ENCODE peak calls at places on chromosome 17, in six cellular contexts. J is progenitor cell of endocrine pancreas; C is effector CD4-positive, alpha-beta T cell; A is cardiac fibroblast; L is astrocyte; E is NCI-H774. R is an unnamed sample.

GRCh38 chr17:50903604-50904521 is 37.7 kb upstream of the TOB1 start:
- DNase-seq in J (no peak), C (peak; percentile 35), A (no peak), L (peak; percentile 54), E (no peak), R (peak; percentile 62)

GRCh38 chr17:14886200-14886739 is 378.9 kb downstream of the PMP22 start:
- DNase-seq in J (no peak), C (no peak), A (peak; percentile 8), L (no peak), E (no peak), R (peak; percentile 14)

GRCh38 chr17:64781394-64781793 is 119.3 kb upstream of the SMURF2 start:
- DNase-seq in J (no peak), C (peak; percentile 35), A (peak; percentile 24), L (peak; percentile 14), E (no peak), R (peak; percentile 34)

GRCh38 chr17:4208228-4208627 is 55.6 kb downstream of the ANKFY1 start:
- DNase-seq in J (no peak), C (no peak), A (peak; percentile 61), L (no peak), E (no peak), R (no peak)

GRCh38 chr17:60720763-60721531 is 43.3 kb downstream of the BCAS3 start:
- DNase-seq in J (peak; percentile 20), C (peak; percentile 17), A (peak; percentile 82), L (peak; percentile 46), E (peak; percentile 37), R (peak; percentile 63)

GRCh38 chr17:15258113-15258512 is 7.0 kb downstream of the PMP22 start:
- DNase-seq in J (no peak), C (no peak), A (no peak), L (no peak), E (no peak), R (no peak)

GRCh38 chr17:56804454-56804853 is 29.3 kb downstream of the C17orf67 start:
- DNase-seq in J (no peak), C (no peak), A (no peak), L (no peak), E (no peak), R (no peak)

GRCh38 chr17:72192409-72193192 is 71.8 kb downstream of the SOX9 start:
- DNase-seq in J (no peak), C (no peak), A (peak; percentile 96), L (peak; percentile 97), E (no peak), R (peak; percentile 86)

GRCh38 chr17:31722251-31723056 is 136.6 kb downstream of the COPRS start:
- DNase-seq in J (no peak), C (no peak), A (peak; percentile 54), L (peak; percentile 79), E (no peak), R (peak; percentile 85)

GRCh38 chr17:48641541-48642058 is 15.4 kb upstream of the HOXB9 start:
- DNase-seq in J (no peak), C (no peak), A (no peak), L (no peak), E (no peak), R (no peak)

GRCh38 chr17:55341432-55341831 is 76.7 kb downstream of the HLF start:
- DNase-seq in J (no peak), C (no peak), A (no peak), L (peak; percentile 92), E (no peak), R (no peak)

GRCh38 chr17:42010898-42011516 is 6.2 kb downstream of the DNAJC7 start:
- DNase-seq in J (no peak), C (no peak), A (peak; percentile 52), L (no peak), E (no peak), R (peak; percentile 34)

GRCh38 chr17:72332367-72332766 is 211.5 kb downstream of the SOX9 start:
- DNase-seq in J (no peak), C (no peak), A (no peak), L (no peak), E (no peak), R (no peak)

GRCh38 chr17:45436625-45437460 is 4.2 kb upstream of the ARHGAP27 start:
- DNase-seq in J (no peak), C (no peak), A (no peak), L (no peak), E (no peak), R (peak; percentile 27)

GRCh38 chr17:59331929-59332889 is 754 bp downstream of the YPEL2 start:
- DNase-seq in J (peak; percentile 24), C (peak; percentile 21), A (peak; percentile 46), L (no peak), E (no peak), R (no peak)

GRCh38 chr17:53721101-53721500 is 101.6 kb upstream of the KIF2B start:
- DNase-seq in J (no peak), C (no peak), A (no peak), L (peak; percentile 32), E (no peak), R (peak; percentile 8)

GRCh38 chr17:74340470-74341023 is 14.5 kb downstream of the KIF19 start:
- DNase-seq in J (no peak), C (no peak), A (no peak), L (no peak), E (no peak), R (no peak)

GRCh38 chr17:36105718-36106117 is 2.1 kb downstream of the CCL4 start:
- DNase-seq in J (no peak), C (no peak), A (no peak), L (no peak), E (no peak), R (no peak)

GRCh38 chr17:39757931-39758873 is 20.5 kb downstream of the GRB7 start:
- DNase-seq in J (no peak), C (peak; percentile 41), A (no peak), L (peak; percentile 86), E (no peak), R (no peak)

GRCh38 chr17:77916284-77916683 is 42.2 kb upstream of the TNRC6C start:
- DNase-seq in J (no peak), C (no peak), A (no peak), L (no peak), E (no peak), R (no peak)

GRCh38 chr17:69828087-69828486 is 246.9 kb upstream of the KCNJ16 start:
- DNase-seq in J (no peak), C (no peak), A (peak; percentile 22), L (peak; percentile 72), E (no peak), R (peak; percentile 50)

GRCh38 chr17:75245011-75245410 is 16.4 kb downstream of the GGA3 start:
- DNase-seq in J (no peak), C (no peak), A (no peak), L (no peak), E (no peak), R (no peak)

GRCh38 chr17:17041018-17041521 is 1.2 kb upstream of the MPRIP start:
- DNase-seq in J (no peak), C (no peak), A (no peak), L (no peak), E (no peak), R (no peak)

GRCh38 chr17:80695979-80696378 is 151.3 kb downstream of the RPTOR start:
- DNase-seq in J (no peak), C (no peak), A (no peak), L (no peak), E (no peak), R (no peak)

GRCh38 chr17:49730787-49731441 is 23.1 kb upstream of the SLC35B1 start:
- DNase-seq in J (no peak), C (no peak), A (peak; percentile 20), L (no peak), E (no peak), R (no peak)

GRCh38 chr17:79785900-79786810 is 8.2 kb downstream of the CBX2 start:
- DNase-seq in J (no peak), C (no peak), A (no peak), L (no peak), E (no peak), R (no peak)

GRCh38 chr17:63151981-63152523 is 186.0 kb downstream of the TANC2 start:
- DNase-seq in J (no peak), C (no peak), A (peak; percentile 55), L (peak; percentile 62), E (no peak), R (peak; percentile 34)

GRCh38 chr17:18257268-18257681 is 1.3 kb downstream of the FLII start:
- DNase-seq in J (no peak), C (no peak), A (no peak), L (no peak), E (no peak), R (no peak)

GRCh38 chr17:77817953-77818352 is 140.6 kb upstream of the TNRC6C start:
- DNase-seq in J (no peak), C (no peak), A (no peak), L (peak; percentile 45), E (no peak), R (peak; percentile 62)

GRCh38 chr17:16491703-16492612 is at the start of gene LRRC75A:
- DNase-seq in J (peak; percentile 60), C (peak; percentile 26), A (peak; percentile 41), L (no peak), E (peak; percentile 1), R (peak; percentile 20)

GRCh38 chr17:41734139-41734948 is at the start of gene HAP1:
- DNase-seq in J (peak; percentile 57), C (no peak), A (peak; percentile 35), L (no peak), E (peak; percentile 24), R (peak; percentile 17)

GRCh38 chr17:61411114-61411943 is 11.7 kb downstream of the TBX2 start:
- DNase-seq in J (peak; percentile 60), C (no peak), A (peak; percentile 51), L (peak; percentile 61), E (no peak), R (peak; percentile 88)

GRCh38 chr17:32656851-32657250 is 170.1 kb downstream of the CDK5R1 start:
- DNase-seq in J (no peak), C (no peak), A (no peak), L (no peak), E (no peak), R (no peak)

GRCh38 chr17:80081596-80081995 is 19.8 kb upstream of the GAA start:
- DNase-seq in J (no peak), C (no peak), A (no peak), L (no peak), E (no peak), R (no peak)

GRCh38 chr17:7294614-7295153 is at the start of gene YBX2:
- DNase-seq in J (peak; percentile 68), C (peak; percentile 65), A (no peak), L (no peak), E (peak; percentile 3), R (no peak)

GRCh38 chr17:79214940-79215604 is 140.4 kb downstream of the ENGASE start:
- DNase-seq in J (no peak), C (no peak), A (no peak), L (no peak), E (no peak), R (no peak)

GRCh38 chr17:46809110-46809571 is 9.4 kb downstream of the WNT3 start:
- DNase-seq in J (no peak), C (no peak), A (no peak), L (no peak), E (no peak), R (no peak)

GRCh38 chr17:45008191-45008590 is 40.1 kb upstream of the C1QL1 start:
- DNase-seq in J (no peak), C (no peak), A (no peak), L (no peak), E (no peak), R (no peak)